ENCODE peak calls at places on chromosome 17, in four cellular contexts. U is suprapubic skin, V is mammary epithelial cell, S is lung. Z is an unnamed sample.

GRCh38 chr17:12928736-12929135 is 89.1 kb downstream of the ELAC2 start:
- DNase-seq in S (no peak), V (no peak), U (no peak), Z (no peak)

GRCh38 chr17:5757306-5757907 is 173.1 kb upstream of the NLRP1 start:
- DNase-seq in U (no peak), V (no peak), S (no peak), Z (no peak)

GRCh38 chr17:76136276-76137025 is 4.6 kb downstream of the FOXJ1 start:
- DNase-seq in U (no peak), S (no peak), V (no peak), Z (no peak)

GRCh38 chr17:10460062-10460461 is 9.3 kb downstream of the MYH4 start:
- DNase-seq in U (no peak), V (no peak), S (no peak), Z (no peak)

GRCh38 chr17:2710804-2711607 is 558 bp downstream of the CLUH start:
- DNase-seq in S (peak; percentile 48), V (peak; percentile 27), U (peak; percentile 69), Z (no peak)

GRCh38 chr17:32136856-32137255 is 5.4 kb upstream of the RHOT1 start:
- DNase-seq in S (no peak), U (no peak), V (no peak), Z (no peak)

GRCh38 chr17:21247859-21248258 is 5.4 kb downstream of the NATD1 start:
- DNase-seq in S (no peak), V (no peak), U (no peak), Z (no peak)

GRCh38 chr17:74779948-74780400 is 3.8 kb upstream of the NAT9 start:
- DNase-seq in U (no peak), V (no peak), S (peak; percentile 65), Z (no peak)

GRCh38 chr17:6713130-6713917 is at the start of gene SLC13A5:
- DNase-seq in U (no peak), S (no peak), V (peak; percentile 11), Z (no peak)

GRCh38 chr17:6161456-6161855 is 91.3 kb downstream of the WSCD1 start:
- DNase-seq in S (no peak), U (no peak), V (peak; percentile 47), Z (peak; percentile 12)

GRCh38 chr17:27408891-27409290 is 47.4 kb upstream of the KSR1 start:
- DNase-seq in V (peak; percentile 14), S (no peak), U (no peak), Z (peak; percentile 18)

GRCh38 chr17:50035421-50035879 is 20.5 kb upstream of the ITGA3 start:
- DNase-seq in V (no peak), U (peak; percentile 46), S (no peak), Z (no peak)

GRCh38 chr17:7042507-7043194 is 1.2 kb downstream of the SLC16A11 start:
- DNase-seq in S (no peak), V (no peak), U (no peak), Z (no peak)

GRCh38 chr17:61250335-61250890 is 149.2 kb upstream of the TBX2 start:
- DNase-seq in S (no peak), V (no peak), U (no peak), Z (no peak)

GRCh38 chr17:76948726-76949342 is 80.6 kb downstream of the MGAT5B start:
- DNase-seq in U (no peak), V (no peak), S (no peak), Z (no peak)

GRCh38 chr17:29633886-29634285 is 11.2 kb upstream of the CORO6 start:
- DNase-seq in V (no peak), S (no peak), U (no peak), Z (no peak)

GRCh38 chr17:1532836-1533602 is 16.6 kb upstream of the INPP5K start:
- DNase-seq in U (no peak), V (no peak), S (no peak), Z (no peak)

GRCh38 chr17:41592601-41593305 is 6.1 kb upstream of the KRT14 start:
- DNase-seq in U (no peak), S (no peak), V (peak; percentile 30), Z (no peak)

GRCh38 chr17:9221231-9222180 is 200.2 kb downstream of the NTN1 start:
- DNase-seq in V (no peak), U (no peak), S (no peak), Z (no peak)

GRCh38 chr17:32998893-32999240 is 7.2 kb downstream of the SPACA3 start:
- DNase-seq in U (no peak), S (no peak), V (peak; percentile 56), Z (no peak)

GRCh38 chr17:74454197-74455024 is 12.0 kb upstream of the CD300A start:
- DNase-seq in U (peak; percentile 91), S (no peak), V (peak; percentile 69), Z (peak; percentile 33)

GRCh38 chr17:1486802-1487695 is 5.4 kb downstream of the MYO1C start:
- DNase-seq in V (peak; percentile 72), U (peak; percentile 95), S (peak; percentile 84), Z (peak; percentile 61)

GRCh38 chr17:55285340-55286301 is 20.9 kb downstream of the HLF start:
- DNase-seq in S (peak; percentile 91), U (peak; percentile 90), V (no peak), Z (no peak)

GRCh38 chr17:61605692-61606091 is 14.7 kb upstream of the NACA2 start:
- DNase-seq in S (no peak), U (no peak), V (no peak), Z (no peak)

GRCh38 chr17:29283496-29283895 is 10.5 kb downstream of the NUFIP2 start:
- DNase-seq in V (no peak), U (no peak), S (no peak), Z (no peak)

GRCh38 chr17:5789443-5789842 is 205.1 kb upstream of the NLRP1 start:
- DNase-seq in V (no peak), S (no peak), U (no peak), Z (no peak)

GRCh38 chr17:53627511-53627910 is 195.2 kb upstream of the KIF2B start:
- DNase-seq in V (peak; percentile 55), U (no peak), S (no peak), Z (peak; percentile 76)

GRCh38 chr17:41654134-41654907 is 29.9 kb upstream of the KRT17 start:
- DNase-seq in U (peak; percentile 85), S (peak; percentile 79), V (peak; percentile 100), Z (peak; percentile 99)

GRCh38 chr17:1177099-1177996 is 2.4 kb downstream of the ABR start:
- DNase-seq in S (no peak), U (no peak), V (no peak), Z (no peak)

GRCh38 chr17:21277332-21277731 is 7.2 kb upstream of the MAP2K3 start:
- DNase-seq in U (no peak), S (no peak), V (no peak), Z (no peak)

GRCh38 chr17:39051001-39051605 is 83.9 kb upstream of the FBXO47 start:
- DNase-seq in S (no peak), V (no peak), U (peak; percentile 30), Z (no peak)

GRCh38 chr17:40886090-40886489 is 1.0 kb upstream of the KRT20 start:
- DNase-seq in U (no peak), S (no peak), V (no peak), Z (no peak)

GRCh38 chr17:69511244-69511643 is 96.7 kb downstream of the MAP2K6 start:
- DNase-seq in V (no peak), U (no peak), S (no peak), Z (no peak)

GRCh38 chr17:55322451-55322985 is 57.8 kb downstream of the HLF start:
- DNase-seq in U (no peak), V (no peak), S (no peak), Z (no peak)

GRCh38 chr17:39547713-39548478 is 59.8 kb downstream of the NEUROD2 start:
- DNase-seq in U (peak; percentile 76), V (peak; percentile 34), S (peak; percentile 68), Z (peak; percentile 50)

GRCh38 chr17:27807567-27808470 is 7.5 kb upstream of the NOS2 start:
- DNase-seq in V (no peak), U (no peak), S (no peak), Z (no peak)

DNA sequence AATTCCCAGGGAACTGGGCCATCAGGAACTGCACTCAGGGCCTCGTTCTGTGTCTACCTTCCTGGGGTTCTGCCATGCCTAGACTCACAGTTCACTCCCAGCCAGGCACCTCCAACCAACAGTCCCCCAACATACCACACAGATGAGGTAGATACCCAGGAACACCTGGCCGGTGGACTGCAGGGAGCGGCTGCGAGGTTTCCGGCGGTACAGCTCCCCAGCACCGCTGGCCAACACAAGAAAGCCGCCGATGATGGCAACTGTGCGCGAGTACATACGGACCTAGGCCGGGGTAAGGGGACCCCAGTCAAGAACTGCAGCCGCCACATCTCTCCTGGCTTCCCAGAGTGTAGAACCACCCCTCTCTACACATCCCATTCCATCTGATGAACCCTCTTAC is 1.9 kb downstream of the TMEM101 start:
- DNase-seq in V (no peak), U (no peak), S (no peak), Z (no peak)
- H3K4me1 ChIP-seq in V (peaks cover 11% of the 10 kb centered on the region), U (peaks cover 18% of the 10 kb centered on the region), S (peaks cover 10% of the 10 kb centered on the region), Z (no peaks in the 10 kb centered on the region)

GRCh38 chr17:47622179-47622549 is 27.6 kb upstream of the KPNB1 start:
- DNase-seq in S (no peak), U (no peak), V (no peak), Z (no peak)
- H3K27ac ChIP-seq in S (no peak overlapping the region), U (peak overlapping the region; percentile 5), V (peak overlapping the region; percentile 56), Z (no peak overlapping the region)

DNA sequence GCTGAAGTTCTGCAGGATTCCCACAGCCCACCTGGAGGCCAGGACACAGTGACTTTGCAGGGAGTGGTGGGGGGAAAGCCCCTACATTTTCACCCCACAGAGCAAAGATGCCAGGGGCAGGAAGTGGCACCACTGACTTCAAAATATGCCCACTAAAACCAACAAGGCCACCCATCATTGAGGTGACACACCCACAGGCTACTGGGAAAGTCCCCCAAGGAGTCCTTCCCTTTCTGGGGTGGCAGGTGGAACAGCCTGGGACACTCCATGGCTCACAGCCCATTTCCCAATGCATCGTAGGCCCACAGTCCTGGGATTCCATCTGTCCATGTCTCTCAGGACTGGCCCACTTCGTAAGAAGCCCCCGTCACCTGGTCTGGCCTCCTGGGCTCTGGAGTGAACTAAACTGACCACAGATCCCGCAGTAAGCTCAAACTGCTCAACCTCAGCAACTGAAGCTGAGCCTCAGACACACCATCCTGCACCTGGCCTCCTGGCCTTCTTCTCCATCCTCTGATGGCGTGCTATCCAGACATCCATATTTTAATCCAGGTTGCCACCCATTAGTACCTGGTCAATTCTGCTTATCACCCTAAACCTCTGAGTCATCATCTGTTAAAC is 7.5 kb upstream of the CCL1 start:
- DNase-seq in U (no peak), V (no peak), S (no peak), Z (no peak)
- H3K4me1 ChIP-seq in U (peaks cover 2% of the 10 kb centered on the region), V (peaks cover 4% of the 10 kb centered on the region), S (peaks cover 2% of the 10 kb centered on the region), Z (no peaks in the 10 kb centered on the region)

GRCh38 chr17:47950448-47950847 is 7.2 kb downstream of the PRR15L start:
- DNase-seq in V (peak; percentile 56), U (no peak), S (no peak), Z (no peak)
- H3K27ac ChIP-seq in V (peak overlapping the region; percentile 85), U (peak overlapping the region; percentile 5), S (peak overlapping the region; percentile 37), Z (no peak overlapping the region)

GRCh38 chr17:66954632-66955031 is 9.9 kb upstream of the CACNG4 start:
- DNase-seq in U (no peak), S (no peak), V (no peak), Z (no peak)
- H3K4me1 ChIP-seq in U (peaks cover 20% of the 10 kb centered on the region), S (peaks cover 2% of the 10 kb centered on the region), V (peaks cover 34% of the 10 kb centered on the region), Z (peaks cover 17% of the 10 kb centered on the region)

DNA sequence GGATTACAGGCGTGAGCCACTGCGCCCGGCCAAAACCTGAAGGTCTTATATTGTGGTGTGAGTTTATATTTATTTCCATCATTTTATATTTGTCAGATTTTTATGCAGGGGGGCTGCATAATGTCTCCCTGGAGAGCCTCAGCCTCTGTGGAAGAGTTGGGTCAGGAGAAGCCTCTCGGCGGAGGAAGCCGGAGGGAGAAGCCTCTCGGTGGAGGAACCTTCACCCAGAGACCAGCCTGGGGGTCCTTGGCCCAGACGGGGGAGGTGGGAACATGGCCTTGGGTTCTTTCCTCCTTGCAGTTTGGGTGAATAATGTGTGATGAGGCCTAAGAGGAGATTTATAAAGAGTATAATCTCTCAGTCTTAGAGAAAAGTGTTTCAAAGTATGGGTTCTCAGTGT is 22.4 kb upstream of the ZNF750 start:
- DNase-seq in V (no peak), S (no peak), U (no peak), Z (no peak)
- H3K27ac ChIP-seq in V (no peak overlapping the region), S (no peak overlapping the region), U (no peak overlapping the region), Z (no peak overlapping the region)